ENCODE peak calls at places on chromosomes 7 and 10, in eight cellular contexts. N is fibroblast of pulmonary artery; V is stimulated activated CD4-positive, alpha-beta T cell treated with anti-CD3 and anti-CD28 coated beads, TNF-alpha, amount 100 ng/mL, for 48 hours; Z is IMR-90; F is HCT116; D is stimulated activated CD8-positive, alpha-beta memory T cell treated with anti-CD3 and anti-CD28 coated beads, Interleukin-15, amount 100 ng/mL, for 24 hours; X is A172; H is CD8-positive, alpha-beta T cell. U is an unnamed sample.

GRCh38 chr7:133947458-133948044 is 179.6 kb upstream of the LRGUK start:
- DNase-seq in N (no peak), V (no peak), Z (no peak), F (no peak), D (no peak), X (no peak), H (no peak), U (no peak)

GRCh38 chr10:109992485-109992884 is 15.3 kb upstream of the ADD3 start:
- DNase-seq in N (peak; percentile 84), V (no peak), Z (peak; percentile 86), F (no peak), D (no peak), X (no peak), H (no peak), U (no peak)

GRCh38 chr7:67137464-67137863 is 140.8 kb downstream of the TYW1 start:
- DNase-seq in N (no peak), V (no peak), Z (peak; percentile 17), F (no peak), D (no peak), X (peak; percentile 29), H (no peak), U (peak; percentile 55)

GRCh38 chr10:119359025-119359424 is 151.7 kb downstream of the GRK5 start:
- DNase-seq in N (no peak), V (no peak), Z (no peak), F (no peak), D (no peak), X (no peak), H (no peak), U (no peak)

GRCh38 chr7:129831424-129832058 is 121.2 kb downstream of the UBE2H start:
- DNase-seq in N (peak; percentile 91), V (no peak), Z (peak; percentile 95), F (peak; percentile 89), D (no peak), X (peak; percentile 99), H (no peak), U (peak; percentile 99)

GRCh38 chr10:91589015-91589655 is 43.7 kb downstream of the PPP1R3C start:
- DNase-seq in N (peak; percentile 66), V (no peak), Z (peak; percentile 46), F (no peak), D (no peak), X (peak; percentile 85), H (no peak), U (peak; percentile 92)

GRCh38 chr10:13659887-13660544 is 73.3 kb downstream of the PRPF18 start:
- DNase-seq in N (peak; percentile 71), V (peak; percentile 32), Z (peak; percentile 50), F (no peak), D (peak; percentile 44), X (peak; percentile 43), H (peak; percentile 69), U (peak; percentile 27)

GRCh38 chr10:26557641-26558014 is 119.5 kb downstream of the APBB1IP start:
- DNase-seq in N (peak; percentile 25), V (no peak), Z (no peak), F (no peak), D (no peak), X (peak; percentile 52), H (no peak), U (peak; percentile 59)

GRCh38 chr10:103888113-103888841 is 29.7 kb downstream of the STN1 start:
- DNase-seq in N (peak; percentile 86), V (no peak), Z (peak; percentile 91), F (peak; percentile 61), D (no peak), X (peak; percentile 80), H (no peak), U (peak; percentile 84)

U was measured in M059J.